ENCODE peak calls at places on chromosome 9, in ten cellular contexts. K is gastrocnemius medialis, N is ovary, B is fibroblast of villous mesenchyme, T is left ventricle myocardium inferior, X is GM12865, A is left lung, W is body of pancreas, Z is heart right ventricle, G is cardiac muscle cell. H is an unnamed sample.

GRCh38 chr9:116144038-116144437 is 9.6 kb upstream of the PAPPA start:
- DNase-seq in N (no peak), W (no peak), K (no peak), X (no peak), A (no peak), Z (no peak), B (peak), G (no peak), T (no peak), H (peak)

GRCh38 chr9:137198051-137198747 is 2.3 kb downstream of the TPRN start:
- DNase-seq in A (no peak), T (no peak), B (no peak), N (no peak), X (no peak), Z (no peak), W (peak), G (no peak), K (no peak), H (no peak)

GRCh38 chr9:69885474-69885929 is 64.9 kb downstream of the CFAP95 start:
- DNase-seq in X (no peak), K (no peak), N (no peak), T (no peak), W (no peak), Z (no peak), B (no peak), G (peak), A (no peak), H (peak)

GRCh38 chr9:83106272-83106671 is 43.3 kb upstream of the RASEF start:
- DNase-seq in Z (no peak), A (no peak), K (no peak), G (no peak), W (no peak), T (no peak), B (no peak), N (no peak), X (no peak), H (no peak)

GRCh38 chr9:107586493-107586892 is 96.9 kb upstream of the KLF4 start:
- DNase-seq in X (no peak), T (no peak), Z (no peak), K (no peak), G (no peak), W (no peak), A (no peak), N (no peak), B (no peak), H (no peak)

GRCh38 chr9:107175039-107175438 is 108.0 kb upstream of the RAD23B start:
- DNase-seq in G (peak), X (no peak), K (peak), B (no peak), T (peak), Z (peak), W (no peak), A (no peak), N (no peak), H (peak)

GRCh38 chr9:133761641-133762248 is 23.6 kb upstream of the SARDH start:
- DNase-seq in A (no peak), T (no peak), B (no peak), K (no peak), Z (peak), X (no peak), N (no peak), W (peak), G (no peak), H (no peak)

GRCh38 chr9:100427366-100428263 is 672 bp downstream of the MSANTD3 start:
- DNase-seq in N (peak), B (peak), T (peak), K (peak), Z (peak), W (peak), X (peak), A (peak), G (peak), H (peak)

GRCh38 chr9:91101598-91102168 is 260.0 kb downstream of the AUH start:
- DNase-seq in T (no peak), N (no peak), G (no peak), B (no peak), W (no peak), Z (no peak), X (peak), A (no peak), K (no peak), H (no peak)

GRCh38 chr9:129631673-129632129 is 5.7 kb downstream of the NTMT1 start:
- DNase-seq in T (no peak), K (no peak), Z (no peak), W (no peak), X (no peak), G (no peak), A (peak), B (no peak), N (no peak), H (no peak)

GRCh38 chr9:130034570-130034969 is 8.4 kb downstream of the FNBP1 start:
- DNase-seq in G (peak), T (no peak), Z (no peak), W (no peak), N (no peak), X (peak), A (no peak), B (peak), K (no peak), H (peak)

GRCh38 chr9:105278751-105279150 is 34.3 kb downstream of the SLC44A1 start:
- DNase-seq in G (no peak), X (no peak), T (no peak), N (no peak), Z (no peak), W (peak), A (no peak), B (no peak), K (no peak), H (no peak)

GRCh38 chr9:99361827-99362226 is 139.7 kb downstream of the SEC61B start:
- DNase-seq in B (no peak), Z (no peak), N (no peak), W (no peak), K (no peak), G (no peak), A (peak), T (no peak), X (no peak), H (no peak)

GRCh38 chr9:69186841-69187611 is 12.9 kb downstream of the TJP2 start:
- DNase-seq in X (no peak), T (no peak), W (no peak), Z (no peak), B (peak), A (no peak), K (no peak), G (peak), N (no peak), H (peak)

GRCh38 chr9:134014946-134015345 is 10.3 kb upstream of the BRD3OS start:
- DNase-seq in X (no peak), W (no peak), G (no peak), K (no peak), A (no peak), B (no peak), T (no peak), N (no peak), Z (no peak), H (no peak)

GRCh38 chr9:136665111-136665703 is 2.5 kb downstream of the EGFL7 start:
- DNase-seq in K (no peak), B (peak), W (no peak), G (peak), A (no peak), Z (no peak), N (no peak), T (no peak), X (no peak), H (no peak)

GRCh38 chr9:96398582-96399334 is 15.2 kb upstream of the SLC35D2 start:
- DNase-seq in Z (no peak), W (no peak), X (peak), A (no peak), T (no peak), N (no peak), K (no peak), G (no peak), B (no peak), H (no peak)

GRCh38 chr9:92294297-92294676 is 790 bp upstream of the IARS1 start:
- DNase-seq in X (peak), B (peak), N (peak), T (no peak), W (no peak), K (no peak), A (no peak), G (peak), Z (no peak), H (peak)

GRCh38 chr9:128587453-128587852 is 35.1 kb downstream of the SPTAN1 start:
- DNase-seq in A (no peak), N (no peak), B (no peak), K (no peak), G (no peak), Z (no peak), T (no peak), X (peak), W (no peak), H (no peak)

GRCh38 chr9:134602547-134603362 is 38.8 kb upstream of the COL5A1 start:
- DNase-seq in X (no peak), T (no peak), B (peak), W (peak), N (no peak), A (peak), Z (peak), G (peak), K (no peak), H (peak)

GRCh38 chr9:2262809-2263510 is 247.8 kb downstream of the SMARCA2 start:
- DNase-seq in G (no peak), A (no peak), Z (no peak), X (no peak), W (no peak), T (no peak), B (no peak), N (no peak), K (no peak), H (no peak)

GRCh38 chr9:108511200-108511756 is 344.5 kb downstream of the ACTL7B start:
- DNase-seq in Z (no peak), N (no peak), X (no peak), K (no peak), G (peak), W (no peak), T (no peak), A (no peak), B (peak), H (peak)

GRCh38 chr9:134063876-134064450 is 3.9 kb downstream of the BRD3 start:
- DNase-seq in Z (no peak), N (no peak), X (no peak), G (no peak), T (no peak), W (no peak), B (no peak), K (no peak), A (no peak), H (no peak)

GRCh38 chr9:70478963-70479641 is 64.6 kb upstream of the KLF9 start:
- DNase-seq in A (no peak), Z (no peak), N (no peak), G (peak), W (peak), X (no peak), K (peak), T (no peak), B (peak), H (peak)

GRCh38 chr9:2676466-2676865 is 40.8 kb upstream of the KCNV2 start:
- DNase-seq in K (no peak), B (no peak), X (no peak), A (no peak), G (no peak), N (no peak), Z (no peak), W (no peak), T (no peak), H (no peak)

GRCh38 chr9:77513457-77513856 is 134.7 kb downstream of the GNA14 start:
- DNase-seq in G (no peak), T (no peak), B (no peak), K (no peak), N (no peak), X (no peak), Z (no peak), W (no peak), A (no peak), H (no peak)

GRCh38 chr9:107019216-107019615 is 156.2 kb downstream of the ZNF462 start:
- DNase-seq in W (no peak), A (no peak), B (peak), K (no peak), G (peak), N (no peak), T (no peak), Z (no peak), X (no peak), H (peak)

GRCh38 chr9:123238364-123238763 is 30.0 kb downstream of the STRBP start:
- DNase-seq in Z (no peak), G (no peak), B (peak), N (no peak), X (peak), K (peak), T (no peak), A (no peak), W (no peak), H (no peak)

GRCh38 chr9:123237220-123237619 is 31.2 kb downstream of the STRBP start:
- DNase-seq in N (no peak), W (no peak), K (no peak), Z (no peak), A (no peak), B (no peak), T (no peak), X (no peak), G (no peak), H (no peak)

GRCh38 chr9:123232332-123232731 is 36.1 kb downstream of the STRBP start:
- DNase-seq in B (no peak), N (no peak), T (no peak), X (no peak), Z (no peak), K (no peak), A (no peak), G (no peak), W (no peak), H (no peak)

GRCh38 chr9:123235448-123235847 is 32.9 kb downstream of the STRBP start:
- DNase-seq in A (no peak), W (no peak), Z (no peak), K (no peak), N (no peak), B (no peak), T (no peak), X (no peak), G (no peak), H (no peak)

GRCh38 chr9:123234853-123235252 is 33.5 kb downstream of the STRBP start:
- DNase-seq in A (no peak), K (no peak), N (no peak), W (no peak), X (peak), G (no peak), B (no peak), Z (no peak), T (no peak), H (no peak)
- H3K4me3 ChIP-seq in A (no peak), K (no peak), N (no peak), W (no peak), X (no peak), G (no peak), B (no peak), Z (no peak), T (no peak), H (no peak)

DNA sequence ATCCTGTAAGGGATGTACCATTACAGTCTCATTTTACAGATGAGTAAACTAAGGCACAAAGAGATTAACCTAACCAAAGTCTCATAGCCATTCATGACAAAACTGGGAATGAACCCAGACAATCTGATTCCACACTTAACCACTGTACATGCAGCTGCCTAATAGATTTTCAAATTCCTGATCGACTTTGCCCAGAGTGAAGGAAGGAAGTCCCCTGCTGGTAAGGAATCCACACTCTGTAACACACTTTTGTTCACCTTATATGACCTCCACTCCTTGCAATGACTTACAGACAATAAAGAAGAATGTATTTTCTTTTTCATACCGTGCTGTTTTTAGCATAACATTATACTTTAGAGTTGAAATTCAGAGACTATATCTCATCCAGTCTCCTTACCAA is 31.3 kb upstream of the PLPP6 start:
- DNase-seq in N (no peak), K (no peak), W (no peak), A (no peak), Z (no peak), B (no peak), T (no peak), X (no peak), G (peak), H (peak)
- TF ChIP-seq CTCF in N (no peak), K (no peak), W (no peak), A (no peak), Z (no peak), B (peak), T (no peak), X (no peak), G (no peak), H (no peak)

DNA sequence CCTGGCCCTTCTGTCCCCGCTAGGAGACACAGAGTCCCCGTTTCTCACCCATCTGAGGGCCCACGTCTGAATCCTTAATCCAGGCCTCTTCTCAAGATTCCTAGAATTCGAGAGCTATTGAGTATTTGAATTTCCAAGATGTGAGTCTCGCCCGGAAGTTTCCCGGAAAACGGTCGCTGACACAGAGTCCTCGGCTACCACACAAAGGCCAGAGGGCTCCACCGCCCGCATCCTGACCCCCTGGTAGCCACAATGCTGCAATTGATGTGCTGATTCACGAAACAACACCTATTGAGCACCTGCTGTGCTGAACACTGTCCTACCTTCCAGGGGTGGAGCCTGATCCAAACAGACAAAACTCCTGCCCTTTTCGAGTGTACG is 668 bp upstream of the FBP1 start:
- DNase-seq in B (no peak), X (no peak), N (no peak), Z (no peak), K (no peak), A (no peak), G (no peak), W (no peak), T (no peak), H (no peak)
- H3K4me3 ChIP-seq in B (peak), X (peak), N (peak), Z (peak), K (peak), A (peak), G (peak), W (peak), T (peak), H (no peak)

GRCh38 chr9:132007371-132007701 is 72.3 kb downstream of the MED27 start:
- DNase-seq in W (no peak), X (no peak), G (no peak), B (no peak), T (no peak), N (no peak), K (no peak), A (no peak), Z (no peak), H (no peak)
- TF ChIP-seq CTCF in W (no peak), X (no peak), G (no peak), B (no peak), T (no peak), N (no peak), K (no peak), A (no peak), Z (no peak), H (no peak)

GRCh38 chr9:127563579-127563978 is 48.5 kb upstream of the STXBP1 start:
- DNase-seq in A (no peak), G (no peak), W (no peak), N (no peak), T (no peak), B (no peak), Z (no peak), K (no peak), X (no peak), H (no peak)

GRCh38 chr9:127559247-127559680 is 52.8 kb upstream of the STXBP1 start:
- DNase-seq in N (no peak), K (no peak), W (no peak), A (no peak), X (no peak), T (no peak), G (no peak), Z (no peak), B (no peak), H (no peak)

GRCh38 chr9:127562841-127563523 is 49.1 kb upstream of the STXBP1 start:
- DNase-seq in W (no peak), B (peak), K (no peak), T (no peak), N (no peak), Z (no peak), X (no peak), G (peak), A (peak), H (peak)

GRCh38 chr9:127562271-127562780 is 49.8 kb upstream of the STXBP1 start:
- DNase-seq in G (no peak), K (no peak), N (no peak), A (peak), W (no peak), X (no peak), B (no peak), Z (no peak), T (no peak), H (no peak)

GRCh38 chr9:127561491-127562270 is 50.4 kb upstream of the STXBP1 start:
- DNase-seq in B (peak), G (peak), T (peak), A (peak), K (peak), W (peak), Z (peak), N (peak), X (no peak), H (peak)
- H3K4me3 ChIP-seq in B (no peak), G (no peak), T (peak), A (no peak), K (no peak), W (no peak), Z (no peak), N (no peak), X (no peak), H (peak)

DNA sequence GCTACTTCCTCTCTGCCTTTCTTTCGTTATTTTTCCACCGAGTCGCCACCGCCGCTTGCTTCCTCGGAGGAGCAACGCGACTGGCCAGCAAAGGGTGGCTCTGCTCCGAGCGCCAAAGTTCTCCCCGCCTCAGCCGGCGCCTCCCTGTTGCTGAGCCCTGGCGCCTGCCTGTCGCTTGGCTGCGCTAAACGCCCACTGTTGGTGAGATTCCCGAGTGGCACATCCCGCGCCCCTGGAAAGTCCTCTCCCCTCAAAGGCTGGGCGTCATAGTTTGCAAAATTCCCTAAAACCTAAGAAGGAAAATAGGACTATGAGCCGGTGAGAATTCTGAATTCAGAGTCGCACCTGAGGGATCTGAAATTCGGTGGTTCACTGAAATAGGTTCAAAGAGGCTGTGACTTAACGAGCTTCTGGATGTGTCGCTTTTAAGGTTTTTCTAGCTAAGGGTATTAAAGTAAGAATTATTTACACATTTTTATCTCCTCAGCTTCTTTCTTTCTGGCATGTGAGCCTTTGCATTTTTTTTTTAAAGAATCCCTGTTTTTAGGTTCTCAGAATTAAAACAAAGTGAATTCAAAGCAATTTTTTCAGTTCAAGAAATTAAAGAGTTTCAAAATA is at the start of gene GRIN3A:
- DNase-seq in X (no peak), W (peak), G (no peak), T (peak), A (peak), B (no peak), Z (peak), N (peak), K (no peak), H (no peak)
- TF ChIP-seq CTCF in X (no peak), W (no peak), G (no peak), T (peak), A (no peak), B (no peak), Z (peak), N (no peak), K (no peak), H (no peak)

GRCh38 chr9:84667571-84668203 is 1.8 kb upstream of the NTRK2 start:
- DNase-seq in A (no peak), K (no peak), B (no peak), Z (peak), G (peak), T (peak), N (peak), X (peak), W (peak), H (no peak)
- H3K4me3 ChIP-seq in A (peak), K (peak), B (no peak), Z (peak), G (peak), T (peak), N (peak), X (no peak), W (peak), H (no peak)